ENCODE peak calls at places on chromosomes 13 and 19, in eight cellular contexts. One of them, this sample, is unnamed.

GRCh38 chr19:35342430-35342829 is 5.3 kb upstream of the FFAR1 start:
- DNase-seq in adrenal gland: no peak
- DNase-seq in heart right ventricle: no peak
- DNase-seq in CD4-positive, alpha-beta T cell: no peak
- DNase-seq in thoracic aorta: no peak
- DNase-seq in SJCRH30: no peak
- DNase-seq in right cardiac atrium: no peak
- DNase-seq in RWPE2: peak; percentile 38
- DNase-seq in this sample: no peak

GRCh38 chr19:35408284-35409171 is 37.7 kb downstream of the GPR42 start:
- DNase-seq in adrenal gland: no peak
- DNase-seq in heart right ventricle: no peak
- DNase-seq in CD4-positive, alpha-beta T cell: no peak
- DNase-seq in thoracic aorta: no peak
- DNase-seq in SJCRH30: no peak
- DNase-seq in right cardiac atrium: no peak
- DNase-seq in RWPE2: peak; percentile 20
- DNase-seq in this sample: no peak

GRCh38 chr19:44278181-44278690 is 18.6 kb downstream of the ZNF233 start:
- DNase-seq in adrenal gland: no peak
- DNase-seq in heart right ventricle: no peak
- DNase-seq in CD4-positive, alpha-beta T cell: no peak
- DNase-seq in thoracic aorta: no peak
- DNase-seq in SJCRH30: no peak
- DNase-seq in right cardiac atrium: no peak
- DNase-seq in RWPE2: no peak
- DNase-seq in this sample: no peak

GRCh38 chr13:40306817-40307216 is 359.6 kb downstream of the FOXO1 start:
- DNase-seq in adrenal gland: no peak
- DNase-seq in heart right ventricle: no peak
- DNase-seq in CD4-positive, alpha-beta T cell: no peak
- DNase-seq in thoracic aorta: no peak
- DNase-seq in SJCRH30: no peak
- DNase-seq in right cardiac atrium: no peak
- DNase-seq in RWPE2: no peak
- DNase-seq in this sample: no peak

GRCh38 chr19:54533476-54533875 is 30.8 kb downstream of the LAIR2 start:
- DNase-seq in adrenal gland: no peak
- DNase-seq in heart right ventricle: no peak
- DNase-seq in CD4-positive, alpha-beta T cell: no peak
- DNase-seq in thoracic aorta: no peak
- DNase-seq in SJCRH30: no peak
- DNase-seq in right cardiac atrium: no peak
- DNase-seq in RWPE2: no peak
- DNase-seq in this sample: no peak

GRCh38 chr19:45391346-45391745 is 13.5 kb downstream of the PPP1R13L start:
- DNase-seq in adrenal gland: no peak
- DNase-seq in heart right ventricle: no peak
- DNase-seq in CD4-positive, alpha-beta T cell: no peak
- DNase-seq in thoracic aorta: no peak
- DNase-seq in SJCRH30: no peak
- DNase-seq in right cardiac atrium: no peak
- DNase-seq in RWPE2: no peak
- DNase-seq in this sample: no peak

GRCh38 chr13:97367427-97367826 is 66.5 kb upstream of the RAP2A start:
- DNase-seq in adrenal gland: peak; percentile 50
- DNase-seq in heart right ventricle: no peak
- DNase-seq in CD4-positive, alpha-beta T cell: no peak
- DNase-seq in thoracic aorta: no peak
- DNase-seq in SJCRH30: peak; percentile 28
- DNase-seq in right cardiac atrium: no peak
- DNase-seq in RWPE2: no peak
- DNase-seq in this sample: no peak

GRCh38 chr19:1851581-1852293 is 3.5 kb upstream of the REXO1 start:
- DNase-seq in adrenal gland: no peak
- DNase-seq in heart right ventricle: no peak
- DNase-seq in CD4-positive, alpha-beta T cell: peak; percentile 52
- DNase-seq in thoracic aorta: no peak
- DNase-seq in SJCRH30: peak; percentile 52
- DNase-seq in right cardiac atrium: peak; percentile 80
- DNase-seq in RWPE2: no peak
- DNase-seq in this sample: no peak

GRCh38 chr13:113783966-113784644 is 25.1 kb downstream of the TMEM255B start:
- DNase-seq in adrenal gland: no peak
- DNase-seq in heart right ventricle: no peak
- DNase-seq in CD4-positive, alpha-beta T cell: no peak
- DNase-seq in thoracic aorta: no peak
- DNase-seq in SJCRH30: no peak
- DNase-seq in right cardiac atrium: no peak
- DNase-seq in RWPE2: no peak
- DNase-seq in this sample: no peak

GRCh38 chr19:54952591-54953344 is 5.4 kb upstream of the NLRP7 start:
- DNase-seq in adrenal gland: no peak
- DNase-seq in heart right ventricle: no peak
- DNase-seq in CD4-positive, alpha-beta T cell: no peak
- DNase-seq in thoracic aorta: no peak
- DNase-seq in SJCRH30: no peak
- DNase-seq in right cardiac atrium: no peak
- DNase-seq in RWPE2: no peak
- DNase-seq in this sample: no peak

GRCh38 chr13:97844151-97844550 is 109.3 kb upstream of the IPO5 start:
- DNase-seq in adrenal gland: no peak
- DNase-seq in heart right ventricle: no peak
- DNase-seq in CD4-positive, alpha-beta T cell: no peak
- DNase-seq in thoracic aorta: no peak
- DNase-seq in SJCRH30: no peak
- DNase-seq in right cardiac atrium: no peak
- DNase-seq in RWPE2: no peak
- DNase-seq in this sample: no peak

GRCh38 chr13:22210134-22210930 is 539.5 kb downstream of the FGF9 start:
- DNase-seq in adrenal gland: no peak
- DNase-seq in heart right ventricle: no peak
- DNase-seq in CD4-positive, alpha-beta T cell: no peak
- DNase-seq in thoracic aorta: no peak
- DNase-seq in SJCRH30: no peak
- DNase-seq in right cardiac atrium: no peak
- DNase-seq in RWPE2: no peak
- DNase-seq in this sample: no peak

GRCh38 chr13:97982286-97982685 is 28.8 kb downstream of the IPO5 start:
- DNase-seq in adrenal gland: no peak
- DNase-seq in heart right ventricle: no peak
- DNase-seq in CD4-positive, alpha-beta T cell: no peak
- DNase-seq in thoracic aorta: no peak
- DNase-seq in SJCRH30: no peak
- DNase-seq in right cardiac atrium: no peak
- DNase-seq in RWPE2: no peak
- DNase-seq in this sample: no peak

GRCh38 chr13:51697181-51697580 is 106.8 kb downstream of the DHRS12 start:
- DNase-seq in adrenal gland: no peak
- DNase-seq in heart right ventricle: no peak
- DNase-seq in CD4-positive, alpha-beta T cell: no peak
- DNase-seq in thoracic aorta: no peak
- DNase-seq in SJCRH30: no peak
- DNase-seq in right cardiac atrium: no peak
- DNase-seq in RWPE2: no peak
- DNase-seq in this sample: no peak

GRCh38 chr13:46168341-46168740 is 13.6 kb downstream of the LCP1 start:
- DNase-seq in adrenal gland: peak; percentile 14
- DNase-seq in heart right ventricle: no peak
- DNase-seq in CD4-positive, alpha-beta T cell: no peak
- DNase-seq in thoracic aorta: no peak
- DNase-seq in SJCRH30: no peak
- DNase-seq in right cardiac atrium: no peak
- DNase-seq in RWPE2: no peak
- DNase-seq in this sample: peak; percentile 52

GRCh38 chr13:99353836-99354235 is 46.6 kb upstream of the GPR183 start:
- DNase-seq in adrenal gland: no peak
- DNase-seq in heart right ventricle: no peak
- DNase-seq in CD4-positive, alpha-beta T cell: no peak
- DNase-seq in thoracic aorta: no peak
- DNase-seq in SJCRH30: no peak
- DNase-seq in right cardiac atrium: no peak
- DNase-seq in RWPE2: no peak
- DNase-seq in this sample: no peak

DNA sequence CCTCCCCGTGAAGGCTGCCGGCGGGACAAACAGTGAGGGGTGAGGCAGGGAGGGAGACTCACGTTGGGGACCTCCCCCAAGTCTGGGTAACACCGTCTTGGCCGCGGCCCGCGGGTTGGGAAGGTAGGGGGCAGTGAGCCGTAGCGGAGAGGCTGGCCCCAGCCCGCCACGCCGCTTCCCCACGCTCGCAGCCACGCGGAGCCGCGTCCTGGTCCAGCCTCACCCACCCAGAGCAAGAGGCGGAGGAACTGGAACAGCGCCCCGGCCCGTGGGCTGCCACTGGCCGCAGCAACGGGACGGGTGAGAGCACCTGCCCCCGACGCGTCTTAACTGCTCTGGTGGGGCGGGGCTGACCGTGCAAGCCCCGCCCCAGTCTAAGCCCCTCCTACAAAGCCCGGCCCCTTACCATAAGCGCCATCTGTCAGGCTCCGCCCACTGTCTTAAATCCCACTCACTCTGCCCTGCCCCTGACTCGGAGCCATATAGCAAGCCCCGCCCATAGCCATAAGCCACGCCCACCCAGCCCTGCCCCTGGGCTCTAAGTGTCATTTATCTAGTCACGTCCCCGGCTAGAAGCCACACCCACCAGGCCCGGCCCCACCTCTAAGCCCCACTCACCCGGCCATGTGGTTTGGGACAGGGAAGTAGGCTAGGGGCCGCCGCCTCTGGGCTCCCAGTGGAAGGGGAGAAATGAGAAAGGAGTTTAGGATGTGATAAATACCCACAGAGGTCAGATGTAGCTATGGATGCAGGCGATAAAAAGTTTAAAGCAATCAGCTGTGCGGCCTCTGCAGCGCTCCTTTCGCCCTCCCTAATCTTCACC is 2.1 kb upstream of the CCL25 start:
- DNase-seq in adrenal gland: peak; percentile 77
- DNase-seq in heart right ventricle: peak; percentile 67
- DNase-seq in CD4-positive, alpha-beta T cell: peak; percentile 76
- DNase-seq in thoracic aorta: peak; percentile 45
- DNase-seq in SJCRH30: peak; percentile 59
- DNase-seq in right cardiac atrium: peak; percentile 94
- DNase-seq in RWPE2: peak; percentile 81
- DNase-seq in this sample: peak; percentile 77
- H3K27me3 ChIP-seq in adrenal gland: no peaks in the 10 kb centered on the region
- H3K27me3 ChIP-seq in heart right ventricle: peaks cover 16% of the 10 kb centered on the region
- H3K27me3 ChIP-seq in CD4-positive, alpha-beta T cell: no peaks in the 10 kb centered on the region
- H3K27me3 ChIP-seq in thoracic aorta: no peaks in the 10 kb centered on the region
- H3K27me3 ChIP-seq in SJCRH30: no peaks in the 10 kb centered on the region
- H3K27me3 ChIP-seq in right cardiac atrium: no peaks in the 10 kb centered on the region
- H3K27me3 ChIP-seq in RWPE2: no peaks in the 10 kb centered on the region
- H3K27me3 ChIP-seq in this sample: no peaks in the 10 kb centered on the region

GRCh38 chr13:28622286-28622685 is 36.6 kb upstream of the POMP start:
- DNase-seq in adrenal gland: peak; percentile 48
- DNase-seq in heart right ventricle: peak; percentile 27
- DNase-seq in CD4-positive, alpha-beta T cell: no peak
- DNase-seq in thoracic aorta: no peak
- DNase-seq in SJCRH30: no peak
- DNase-seq in right cardiac atrium: peak; percentile 81
- DNase-seq in RWPE2: no peak
- DNase-seq in this sample: peak; percentile 67

GRCh38 chr13:28623782-28624706 is 34.9 kb upstream of the POMP start:
- DNase-seq in adrenal gland: no peak
- DNase-seq in heart right ventricle: no peak
- DNase-seq in CD4-positive, alpha-beta T cell: no peak
- DNase-seq in thoracic aorta: no peak
- DNase-seq in SJCRH30: no peak
- DNase-seq in right cardiac atrium: no peak
- DNase-seq in RWPE2: no peak
- DNase-seq in this sample: no peak

GRCh38 chr13:28618595-28618994 is 40.3 kb upstream of the POMP start:
- DNase-seq in adrenal gland: no peak
- DNase-seq in heart right ventricle: no peak
- DNase-seq in CD4-positive, alpha-beta T cell: no peak
- DNase-seq in thoracic aorta: no peak
- DNase-seq in SJCRH30: no peak
- DNase-seq in right cardiac atrium: no peak
- DNase-seq in RWPE2: no peak
- DNase-seq in this sample: no peak

GRCh38 chr13:28621439-28621838 is 37.5 kb upstream of the POMP start:
- DNase-seq in adrenal gland: no peak
- DNase-seq in heart right ventricle: no peak
- DNase-seq in CD4-positive, alpha-beta T cell: no peak
- DNase-seq in thoracic aorta: no peak
- DNase-seq in SJCRH30: no peak
- DNase-seq in right cardiac atrium: no peak
- DNase-seq in RWPE2: no peak
- DNase-seq in this sample: peak; percentile 13

GRCh38 chr13:28620011-28620830 is 38.7 kb upstream of the POMP start:
- DNase-seq in adrenal gland: no peak
- DNase-seq in heart right ventricle: no peak
- DNase-seq in CD4-positive, alpha-beta T cell: no peak
- DNase-seq in thoracic aorta: no peak
- DNase-seq in SJCRH30: no peak
- DNase-seq in right cardiac atrium: no peak
- DNase-seq in RWPE2: no peak
- DNase-seq in this sample: no peak
- H3K27me3 ChIP-seq in adrenal gland: no peaks in the 10 kb centered on the region
- H3K27me3 ChIP-seq in heart right ventricle: no peaks in the 10 kb centered on the region
- H3K27me3 ChIP-seq in CD4-positive, alpha-beta T cell: no peaks in the 10 kb centered on the region
- H3K27me3 ChIP-seq in thoracic aorta: no peaks in the 10 kb centered on the region
- H3K27me3 ChIP-seq in SJCRH30: no peaks in the 10 kb centered on the region
- H3K27me3 ChIP-seq in right cardiac atrium: no peaks in the 10 kb centered on the region
- H3K27me3 ChIP-seq in RWPE2: no peaks in the 10 kb centered on the region
- H3K27me3 ChIP-seq in this sample: no peaks in the 10 kb centered on the region

GRCh38 chr13:30654430-30654829 is 36.7 kb downstream of the USPL1 start:
- DNase-seq in adrenal gland: no peak
- DNase-seq in heart right ventricle: no peak
- DNase-seq in CD4-positive, alpha-beta T cell: no peak
- DNase-seq in thoracic aorta: no peak
- DNase-seq in SJCRH30: no peak
- DNase-seq in right cardiac atrium: no peak
- DNase-seq in RWPE2: no peak
- DNase-seq in this sample: no peak
- H3K27me3 ChIP-seq in adrenal gland: no peaks in the 10 kb centered on the region
- H3K27me3 ChIP-seq in heart right ventricle: no peaks in the 10 kb centered on the region
- H3K27me3 ChIP-seq in CD4-positive, alpha-beta T cell: no peaks in the 10 kb centered on the region
- H3K27me3 ChIP-seq in thoracic aorta: no peaks in the 10 kb centered on the region
- H3K27me3 ChIP-seq in SJCRH30: no peaks in the 10 kb centered on the region
- H3K27me3 ChIP-seq in right cardiac atrium: no peaks in the 10 kb centered on the region
- H3K27me3 ChIP-seq in RWPE2: no peaks in the 10 kb centered on the region
- H3K27me3 ChIP-seq in this sample: no peaks in the 10 kb centered on the region

DNA sequence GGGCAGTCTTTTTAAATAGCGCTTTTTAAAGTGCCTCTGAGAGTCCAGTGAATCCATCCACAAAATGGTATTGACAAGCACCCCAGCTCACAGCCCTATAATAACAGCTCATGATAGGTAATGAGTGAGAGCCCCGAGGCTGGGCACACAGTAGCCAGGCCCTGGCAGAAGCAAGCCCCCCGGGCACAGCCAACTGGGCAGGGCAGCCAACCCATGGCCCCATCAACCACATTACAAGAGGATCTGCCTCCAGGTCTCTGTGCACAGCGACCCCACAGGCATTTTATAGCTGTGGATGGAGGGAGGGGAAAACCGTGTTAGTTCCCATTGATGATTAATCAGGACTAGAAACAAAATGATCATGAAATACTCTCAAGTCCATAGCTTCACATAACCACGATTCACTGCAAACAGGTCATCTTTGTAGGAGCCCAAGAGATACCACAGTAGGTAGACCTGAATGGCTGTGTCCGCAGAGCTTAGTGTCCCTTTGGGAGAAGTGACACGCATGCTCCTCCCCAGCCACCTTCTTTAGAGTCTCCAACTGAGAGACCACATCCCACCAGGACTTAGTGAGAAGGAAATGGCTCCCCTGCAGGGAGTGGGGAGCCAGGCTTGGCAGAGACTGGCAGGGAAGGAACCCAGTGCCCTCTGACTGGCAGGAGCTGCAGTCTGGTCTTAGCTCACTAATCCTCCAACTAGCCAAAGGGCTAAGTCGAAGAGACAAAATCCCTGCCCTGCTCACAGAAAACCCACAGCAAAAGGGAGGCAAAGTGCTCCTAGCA is 4.3 kb upstream of the VSTM2B start:
- DNase-seq in adrenal gland: no peak
- DNase-seq in heart right ventricle: no peak
- DNase-seq in CD4-positive, alpha-beta T cell: no peak
- DNase-seq in thoracic aorta: no peak
- DNase-seq in SJCRH30: no peak
- DNase-seq in right cardiac atrium: no peak
- DNase-seq in RWPE2: no peak
- DNase-seq in this sample: no peak
- H3K27me3 ChIP-seq in adrenal gland: peaks cover 39% of the 10 kb centered on the region
- H3K27me3 ChIP-seq in heart right ventricle: peaks cover 62% of the 10 kb centered on the region
- H3K27me3 ChIP-seq in CD4-positive, alpha-beta T cell: peaks cover 50% of the 10 kb centered on the region
- H3K27me3 ChIP-seq in thoracic aorta: no peaks in the 10 kb centered on the region
- H3K27me3 ChIP-seq in SJCRH30: peaks cover 15% of the 10 kb centered on the region
- H3K27me3 ChIP-seq in right cardiac atrium: no peaks in the 10 kb centered on the region
- H3K27me3 ChIP-seq in RWPE2: peaks cover 31% of the 10 kb centered on the region
- H3K27me3 ChIP-seq in this sample: no peaks in the 10 kb centered on the region